ENCODE peak calls at places on chromosomes 1 and 21, in five cellular contexts. E is heart right ventricle, W is endothelial cell of umbilical vein, I is sigmoid colon, R is SK-N-SH. G is an unnamed sample.
A peak's percentile ranks its signal among the peaks of the same experiment; 100 is the strongest.

GRCh38 chr1:16418823-16419425 is 18.3 kb downstream of the SPATA21 start:
- DNase-seq in E (no peak), W (no peak), I (no peak), R (no peak), G (no peak)

GRCh38 chr1:109252893-109253802 is 3.8 kb downstream of the CELSR2 start:
- DNase-seq in E (no peak), W (no peak), I (peak; percentile 94), R (peak; percentile 89), G (no peak)

GRCh38 chr1:68495968-68496679 is 758 bp downstream of the DEPDC1 start:
- DNase-seq in E (no peak), W (peak; percentile 37), I (no peak), R (peak; percentile 23), G (peak; percentile 17)

GRCh38 chr21:24375201-24375600 is 1232.1 kb downstream of the MRPL39 start:
- DNase-seq in E (no peak), W (no peak), I (no peak), R (no peak), G (no peak)

GRCh38 chr1:64848812-64849211 is 103.9 kb downstream of the RAVER2 start:
- DNase-seq in E (no peak), W (no peak), I (no peak), R (no peak), G (no peak)

GRCh38 chr1:35641233-35641866 is at the start of gene PSMB2:
- DNase-seq in E (peak; percentile 95), W (peak; percentile 96), I (peak; percentile 98), R (peak; percentile 85), G (peak; percentile 92)

GRCh38 chr1:155051777-155052398 is 772 bp downstream of the ADAM15 start:
- DNase-seq in E (peak; percentile 71), W (peak; percentile 45), I (peak; percentile 85), R (peak; percentile 70), G (peak; percentile 48)

GRCh38 chr1:87612966-87613365 is 284.3 kb downstream of the LMO4 start:
- DNase-seq in E (no peak), W (no peak), I (no peak), R (no peak), G (no peak)

GRCh38 chr21:32101206-32101763 is 177.6 kb downstream of the MIS18A start:
- DNase-seq in E (no peak), W (no peak), I (no peak), R (no peak), G (no peak)

GRCh38 chr1:210260087-210260486 is 27.5 kb downstream of the SERTAD4 start:
- DNase-seq in E (no peak), W (no peak), I (no peak), R (peak; percentile 52), G (no peak)

GRCh38 chr1:201597551-201598230 is 58.8 kb downstream of the NAV1 start:
- DNase-seq in E (peak; percentile 47), W (peak; percentile 57), I (peak; percentile 71), R (no peak), G (peak; percentile 94)

GRCh38 chr1:18302788-18303413 is 177.8 kb upstream of the KLHDC7A start:
- DNase-seq in E (no peak), W (no peak), I (no peak), R (peak; percentile 63), G (no peak)

GRCh38 chr1:185627136-185627535 is 107.1 kb upstream of the HMCN1 start:
- DNase-seq in E (no peak), W (no peak), I (no peak), R (no peak), G (no peak)

GRCh38 chr1:89762431-89762800 is 58.4 kb upstream of the LRRC8D start:
- DNase-seq in E (no peak), W (no peak), I (no peak), R (no peak), G (no peak)

GRCh38 chr1:209860293-209860881 is 32.6 kb downstream of the UTP25 start:
- DNase-seq in E (peak; percentile 60), W (peak; percentile 78), I (peak; percentile 80), R (peak; percentile 89), G (peak; percentile 73)

GRCh38 chr1:181112071-181112929 is 23.8 kb downstream of the IER5 start:
- DNase-seq in E (peak; percentile 48), W (peak; percentile 87), I (peak; percentile 94), R (no peak), G (peak; percentile 100)

DNA sequence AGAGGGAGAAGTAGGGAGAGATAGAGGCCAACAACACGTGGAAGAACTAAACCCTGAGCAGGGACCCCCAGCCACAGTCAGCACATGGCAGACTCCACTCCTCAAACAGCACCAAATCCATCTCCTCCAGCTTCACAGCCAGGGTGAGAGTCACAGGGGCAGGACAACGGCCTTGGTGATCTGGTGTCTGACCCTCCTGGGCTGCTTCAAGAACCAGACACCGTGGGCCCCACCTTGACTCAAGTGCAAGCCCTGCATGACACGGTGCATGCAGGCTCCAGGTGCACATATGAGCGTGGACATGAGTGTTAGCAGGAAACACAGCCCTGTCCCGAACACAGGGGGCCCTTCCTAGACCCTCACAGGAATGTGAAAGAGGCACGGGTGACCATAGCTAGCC is 21.9 kb downstream of the S100A7 start:
- DNase-seq in E (no peak), W (no peak), I (no peak), R (no peak), G (no peak)
- H3K27me3 ChIP-seq in E (peaks cover 24% of the 10 kb centered on the region), W (no peaks in the 10 kb centered on the region), I (no peaks in the 10 kb centered on the region), R (no peaks in the 10 kb centered on the region), G (peaks cover 6% of the 10 kb centered on the region)

DNA sequence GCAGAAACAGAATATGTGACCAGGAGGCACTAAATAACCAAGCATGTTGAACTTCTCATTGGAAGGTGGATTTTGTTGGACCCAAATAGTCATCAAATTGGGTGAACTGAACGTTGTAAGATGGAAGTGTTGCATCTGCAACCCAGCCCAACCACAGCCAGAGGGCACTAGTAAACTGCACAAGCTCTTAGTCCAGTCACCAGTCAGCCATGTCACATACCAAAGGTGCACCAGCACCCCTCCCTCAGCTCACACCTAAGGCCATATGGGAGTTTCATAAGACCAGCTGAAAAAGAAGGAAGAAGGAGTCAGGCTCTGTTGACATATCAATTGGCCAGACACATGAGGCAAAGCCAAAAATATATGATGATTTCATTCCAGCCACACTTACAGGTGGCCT is 481.7 kb upstream of the NR5A2 start:
- DNase-seq in E (no peak), W (peak; percentile 30), I (no peak), R (no peak), G (peak; percentile 78)
- TF ChIP-seq CTCF in E (no peak), W (peak; percentile 17), I (no peak), R (peak; percentile 18), G (peak; percentile 69)

GRCh38 chr1:186965847-186966246 is 137.1 kb downstream of the PLA2G4A start:
- DNase-seq in E (no peak), W (no peak), I (no peak), R (no peak), G (no peak)
- H3K27me3 ChIP-seq in E (no peaks in the 10 kb centered on the region), W (no peaks in the 10 kb centered on the region), I (no peaks in the 10 kb centered on the region), R (no peaks in the 10 kb centered on the region), G (no peaks in the 10 kb centered on the region)

DNA sequence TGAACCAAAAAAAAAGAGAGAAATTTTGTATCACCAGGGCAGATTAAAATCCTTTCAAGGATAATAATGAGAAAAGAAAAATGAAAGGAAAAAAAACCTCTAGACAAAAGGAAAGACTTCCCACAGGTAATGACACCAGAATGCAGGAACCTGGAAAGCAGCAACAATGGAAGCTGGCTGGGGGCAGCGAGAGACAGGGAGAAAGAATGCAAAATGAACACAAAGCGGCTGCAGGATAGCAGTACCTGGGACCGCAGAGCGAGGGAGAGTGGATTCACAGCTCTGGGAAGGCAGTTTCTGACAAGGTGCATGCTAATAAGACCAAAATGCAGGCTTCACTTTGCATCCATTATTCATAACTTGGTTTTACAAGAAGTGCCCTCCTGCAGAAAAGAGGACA is 349.0 kb downstream of the SIPA1L2 start:
- DNase-seq in E (no peak), W (no peak), I (no peak), R (no peak), G (no peak)
- TF ChIP-seq CTCF in E (no peak), W (no peak), I (no peak), R (no peak), G (no peak)